ENCODE peak calls at places on chromosome 5, in seven cellular contexts. One of them, this sample, is unnamed.

GRCh38 chr5:39980056-39980455 is 555.3 kb upstream of the DAB2 start:
- DNase-seq in A549: no peak
- DNase-seq in fibroblast of mammary gland: peak; percentile 61
- DNase-seq in upper lobe of right lung: no peak
- DNase-seq in WERI-Rb-1: no peak
- DNase-seq in tibial artery: no peak
- DNase-seq in pancreas: no peak
- DNase-seq in this sample: no peak

GRCh38 chr5:6544561-6544935 is 88.3 kb downstream of the NSUN2 start:
- DNase-seq in A549: no peak
- DNase-seq in fibroblast of mammary gland: no peak
- DNase-seq in upper lobe of right lung: no peak
- DNase-seq in WERI-Rb-1: no peak
- DNase-seq in tibial artery: no peak
- DNase-seq in pancreas: no peak
- DNase-seq in this sample: peak; percentile 67

GRCh38 chr5:131242728-131243255 is 21.1 kb upstream of the CDC42SE2 start:
- DNase-seq in A549: no peak
- DNase-seq in fibroblast of mammary gland: peak; percentile 97
- DNase-seq in upper lobe of right lung: no peak
- DNase-seq in WERI-Rb-1: no peak
- DNase-seq in tibial artery: no peak
- DNase-seq in pancreas: no peak
- DNase-seq in this sample: no peak

GRCh38 chr5:113390224-113390623 is 44.6 kb downstream of the TSSK1B start:
- DNase-seq in A549: no peak
- DNase-seq in fibroblast of mammary gland: no peak
- DNase-seq in upper lobe of right lung: no peak
- DNase-seq in WERI-Rb-1: no peak
- DNase-seq in tibial artery: no peak
- DNase-seq in pancreas: no peak
- DNase-seq in this sample: no peak

GRCh38 chr5:79025054-79025465 is 40.0 kb upstream of the ARSB start:
- DNase-seq in A549: peak; percentile 41
- DNase-seq in fibroblast of mammary gland: peak; percentile 65
- DNase-seq in upper lobe of right lung: peak; percentile 72
- DNase-seq in WERI-Rb-1: peak; percentile 65
- DNase-seq in tibial artery: peak; percentile 27
- DNase-seq in pancreas: peak; percentile 68
- DNase-seq in this sample: peak; percentile 86

GRCh38 chr5:35087971-35088370 is 40.2 kb upstream of the AGXT2 start:
- DNase-seq in A549: no peak
- DNase-seq in fibroblast of mammary gland: peak; percentile 50
- DNase-seq in upper lobe of right lung: no peak
- DNase-seq in WERI-Rb-1: no peak
- DNase-seq in tibial artery: no peak
- DNase-seq in pancreas: no peak
- DNase-seq in this sample: no peak

GRCh38 chr5:95261369-95262175 is 23.3 kb downstream of the MCTP1 start:
- DNase-seq in A549: no peak
- DNase-seq in fibroblast of mammary gland: peak; percentile 59
- DNase-seq in upper lobe of right lung: no peak
- DNase-seq in WERI-Rb-1: peak; percentile 31
- DNase-seq in tibial artery: no peak
- DNase-seq in pancreas: no peak
- DNase-seq in this sample: no peak

GRCh38 chr5:95081500-95082355 is 203.2 kb downstream of the MCTP1 start:
- DNase-seq in A549: peak; percentile 55
- DNase-seq in fibroblast of mammary gland: peak; percentile 88
- DNase-seq in upper lobe of right lung: peak; percentile 77
- DNase-seq in WERI-Rb-1: no peak
- DNase-seq in tibial artery: peak; percentile 49
- DNase-seq in pancreas: no peak
- DNase-seq in this sample: no peak

GRCh38 chr5:64331597-64332277 is 166.1 kb downstream of the RNF180 start:
- DNase-seq in A549: no peak
- DNase-seq in fibroblast of mammary gland: no peak
- DNase-seq in upper lobe of right lung: peak; percentile 79
- DNase-seq in WERI-Rb-1: no peak
- DNase-seq in tibial artery: peak; percentile 24
- DNase-seq in pancreas: peak; percentile 43
- DNase-seq in this sample: no peak

GRCh38 chr5:150598046-150598445 is 42.4 kb upstream of the SYNPO start:
- DNase-seq in A549: no peak
- DNase-seq in fibroblast of mammary gland: no peak
- DNase-seq in upper lobe of right lung: peak; percentile 49
- DNase-seq in WERI-Rb-1: no peak
- DNase-seq in tibial artery: no peak
- DNase-seq in pancreas: no peak
- DNase-seq in this sample: no peak

GRCh38 chr5:133618141-133618540 is 5.8 kb upstream of the FSTL4 start:
- DNase-seq in A549: no peak
- DNase-seq in fibroblast of mammary gland: no peak
- DNase-seq in upper lobe of right lung: no peak
- DNase-seq in WERI-Rb-1: no peak
- DNase-seq in tibial artery: no peak
- DNase-seq in pancreas: no peak
- DNase-seq in this sample: no peak

GRCh38 chr5:65481171-65481575 is 547 bp downstream of the ADAMTS6 start:
- DNase-seq in A549: no peak
- DNase-seq in fibroblast of mammary gland: peak; percentile 25
- DNase-seq in upper lobe of right lung: no peak
- DNase-seq in WERI-Rb-1: no peak
- DNase-seq in tibial artery: no peak
- DNase-seq in pancreas: no peak
- DNase-seq in this sample: no peak

GRCh38 chr5:110612778-110613396 is 113.6 kb downstream of the TMEM232 start:
- DNase-seq in A549: no peak
- DNase-seq in fibroblast of mammary gland: no peak
- DNase-seq in upper lobe of right lung: no peak
- DNase-seq in WERI-Rb-1: no peak
- DNase-seq in tibial artery: no peak
- DNase-seq in pancreas: no peak
- DNase-seq in this sample: no peak

GRCh38 chr5:59496524-59497134 is 396.9 kb downstream of the PDE4D start:
- DNase-seq in A549: no peak
- DNase-seq in fibroblast of mammary gland: peak; percentile 39
- DNase-seq in upper lobe of right lung: no peak
- DNase-seq in WERI-Rb-1: peak; percentile 26
- DNase-seq in tibial artery: no peak
- DNase-seq in pancreas: peak; percentile 21
- DNase-seq in this sample: no peak

GRCh38 chr5:125492977-125493376 is 746.5 kb upstream of the ZNF608 start:
- DNase-seq in A549: no peak
- DNase-seq in fibroblast of mammary gland: no peak
- DNase-seq in upper lobe of right lung: no peak
- DNase-seq in WERI-Rb-1: no peak
- DNase-seq in tibial artery: no peak
- DNase-seq in pancreas: no peak
- DNase-seq in this sample: no peak

GRCh38 chr5:168446987-168447386 is 39.3 kb upstream of the RARS1 start:
- DNase-seq in A549: no peak
- DNase-seq in fibroblast of mammary gland: no peak
- DNase-seq in upper lobe of right lung: no peak
- DNase-seq in WERI-Rb-1: no peak
- DNase-seq in tibial artery: no peak
- DNase-seq in pancreas: no peak
- DNase-seq in this sample: no peak

GRCh38 chr5:93622240-93622885 is 39.3 kb downstream of the NR2F1 start:
- DNase-seq in A549: no peak
- DNase-seq in fibroblast of mammary gland: peak; percentile 79
- DNase-seq in upper lobe of right lung: no peak
- DNase-seq in WERI-Rb-1: no peak
- DNase-seq in tibial artery: no peak
- DNase-seq in pancreas: no peak
- DNase-seq in this sample: no peak

GRCh38 chr5:14779975-14780374 is 91.6 kb downstream of the ANKH start:
- DNase-seq in A549: no peak
- DNase-seq in fibroblast of mammary gland: no peak
- DNase-seq in upper lobe of right lung: no peak
- DNase-seq in WERI-Rb-1: no peak
- DNase-seq in tibial artery: no peak
- DNase-seq in pancreas: no peak
- DNase-seq in this sample: no peak

GRCh38 chr5:14776640-14777039 is 94.9 kb downstream of the ANKH start:
- DNase-seq in A549: no peak
- DNase-seq in fibroblast of mammary gland: peak; percentile 7
- DNase-seq in upper lobe of right lung: no peak
- DNase-seq in WERI-Rb-1: no peak
- DNase-seq in tibial artery: no peak
- DNase-seq in pancreas: no peak
- DNase-seq in this sample: no peak

GRCh38 chr5:14777932-14778788 is 93.4 kb downstream of the ANKH start:
- DNase-seq in A549: no peak
- DNase-seq in fibroblast of mammary gland: no peak
- DNase-seq in upper lobe of right lung: no peak
- DNase-seq in WERI-Rb-1: no peak
- DNase-seq in tibial artery: no peak
- DNase-seq in pancreas: peak; percentile 29
- DNase-seq in this sample: no peak

GRCh38 chr5:14777187-14777586 is 94.4 kb downstream of the ANKH start:
- DNase-seq in A549: no peak
- DNase-seq in fibroblast of mammary gland: no peak
- DNase-seq in upper lobe of right lung: no peak
- DNase-seq in WERI-Rb-1: no peak
- DNase-seq in tibial artery: no peak
- DNase-seq in pancreas: no peak
- DNase-seq in this sample: no peak

GRCh38 chr5:14778789-14779070 is 92.8 kb downstream of the ANKH start:
- DNase-seq in A549: no peak
- DNase-seq in fibroblast of mammary gland: no peak
- DNase-seq in upper lobe of right lung: no peak
- DNase-seq in WERI-Rb-1: no peak
- DNase-seq in tibial artery: no peak
- DNase-seq in pancreas: no peak
- DNase-seq in this sample: no peak
- TF ChIP-seq CTCF in A549: no peak
- TF ChIP-seq CTCF in fibroblast of mammary gland: no peak
- TF ChIP-seq CTCF in upper lobe of right lung: no peak
- TF ChIP-seq CTCF in WERI-Rb-1: peak; percentile 46
- TF ChIP-seq CTCF in tibial artery: no peak
- TF ChIP-seq CTCF in pancreas: no peak
- TF ChIP-seq CTCF in this sample: no peak

GRCh38 chr5:32004404-32004803 is 169.7 kb downstream of the GOLPH3 start:
- DNase-seq in A549: no peak
- DNase-seq in fibroblast of mammary gland: no peak
- DNase-seq in upper lobe of right lung: no peak
- DNase-seq in WERI-Rb-1: no peak
- DNase-seq in tibial artery: no peak
- DNase-seq in pancreas: no peak
- DNase-seq in this sample: no peak

GRCh38 chr5:32013658-32014057 is 160.5 kb downstream of the GOLPH3 start:
- DNase-seq in A549: no peak
- DNase-seq in fibroblast of mammary gland: no peak
- DNase-seq in upper lobe of right lung: no peak
- DNase-seq in WERI-Rb-1: peak; percentile 90
- DNase-seq in tibial artery: no peak
- DNase-seq in pancreas: no peak
- DNase-seq in this sample: no peak

GRCh38 chr5:32002755-32003154 is 171.4 kb downstream of the GOLPH3 start:
- DNase-seq in A549: no peak
- DNase-seq in fibroblast of mammary gland: no peak
- DNase-seq in upper lobe of right lung: no peak
- DNase-seq in WERI-Rb-1: no peak
- DNase-seq in tibial artery: no peak
- DNase-seq in pancreas: no peak
- DNase-seq in this sample: no peak

GRCh38 chr5:32014345-32014744 is 159.8 kb downstream of the GOLPH3 start:
- DNase-seq in A549: no peak
- DNase-seq in fibroblast of mammary gland: no peak
- DNase-seq in upper lobe of right lung: no peak
- DNase-seq in WERI-Rb-1: no peak
- DNase-seq in tibial artery: no peak
- DNase-seq in pancreas: no peak
- DNase-seq in this sample: no peak

DNA sequence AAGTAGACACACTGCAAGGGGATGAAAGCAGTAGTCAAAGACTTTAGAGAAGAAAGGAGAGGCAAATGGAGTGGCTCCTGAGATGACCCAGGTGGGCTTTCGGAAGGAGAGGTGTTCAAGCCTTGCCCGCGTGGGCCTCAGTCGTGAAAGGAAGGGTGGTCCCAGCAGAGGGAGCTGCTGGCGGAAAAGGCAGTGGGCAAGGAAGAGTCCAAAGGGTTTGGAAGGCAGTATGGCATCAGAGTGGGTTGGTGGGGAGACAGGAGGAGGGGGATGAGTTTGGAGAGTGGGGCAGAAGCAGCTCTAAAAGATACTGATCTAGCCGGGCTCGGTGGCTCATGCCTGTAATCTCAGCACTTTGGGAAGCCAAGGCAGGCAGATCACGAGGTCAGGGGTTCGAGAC is 165.4 kb downstream of the GOLPH3 start:
- DNase-seq in A549: no peak
- DNase-seq in fibroblast of mammary gland: no peak
- DNase-seq in upper lobe of right lung: no peak
- DNase-seq in WERI-Rb-1: no peak
- DNase-seq in tibial artery: no peak
- DNase-seq in pancreas: no peak
- DNase-seq in this sample: no peak
- TF ChIP-seq CTCF in A549: no peak
- TF ChIP-seq CTCF in fibroblast of mammary gland: no peak
- TF ChIP-seq CTCF in upper lobe of right lung: no peak
- TF ChIP-seq CTCF in WERI-Rb-1: no peak
- TF ChIP-seq CTCF in tibial artery: no peak
- TF ChIP-seq CTCF in pancreas: no peak
- TF ChIP-seq CTCF in this sample: no peak

DNA sequence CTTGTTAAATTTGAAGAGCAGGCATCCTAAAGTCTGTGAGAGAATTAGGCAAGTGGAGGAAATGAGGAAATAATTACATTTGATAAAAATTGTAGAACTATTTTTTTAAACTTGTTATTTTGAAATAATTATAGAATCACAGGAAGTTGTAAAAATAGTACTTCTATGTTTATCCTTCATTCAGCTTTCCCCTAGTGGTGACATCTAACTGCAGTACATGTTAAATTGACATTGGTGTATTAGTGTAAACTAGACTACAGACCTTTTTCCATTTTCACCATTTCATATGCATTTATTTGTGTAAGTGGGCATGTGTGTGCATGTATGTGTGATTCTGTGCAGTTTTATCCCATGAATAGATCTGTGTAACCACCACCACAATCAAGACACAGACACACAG is 51.6 kb downstream of the F2RL2 start:
- DNase-seq in A549: no peak
- DNase-seq in fibroblast of mammary gland: no peak
- DNase-seq in upper lobe of right lung: no peak
- DNase-seq in WERI-Rb-1: no peak
- DNase-seq in tibial artery: no peak
- DNase-seq in pancreas: no peak
- DNase-seq in this sample: no peak
- TF ChIP-seq CTCF in A549: no peak
- TF ChIP-seq CTCF in fibroblast of mammary gland: peak; percentile 8
- TF ChIP-seq CTCF in upper lobe of right lung: no peak
- TF ChIP-seq CTCF in WERI-Rb-1: no peak
- TF ChIP-seq CTCF in tibial artery: no peak
- TF ChIP-seq CTCF in pancreas: no peak
- TF ChIP-seq CTCF in this sample: peak; percentile 29

DNA sequence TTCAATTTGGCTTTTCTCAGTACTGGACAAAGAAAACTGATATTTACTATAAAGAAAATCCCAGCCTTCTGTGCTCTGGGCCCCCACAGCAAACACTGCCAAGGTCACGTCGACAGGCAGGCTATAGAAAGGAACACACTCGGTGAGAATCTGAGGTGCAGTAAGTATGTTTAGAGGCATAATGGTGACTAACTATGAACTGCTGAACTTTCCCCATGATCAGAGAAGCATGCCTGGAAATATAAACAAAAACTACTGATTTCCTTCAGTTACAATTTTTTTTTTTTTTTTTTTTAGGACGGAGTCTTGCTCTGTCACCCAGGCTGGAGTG is 26.0 kb downstream of the ERAP1 start:
- DNase-seq in A549: no peak
- DNase-seq in fibroblast of mammary gland: no peak
- DNase-seq in upper lobe of right lung: no peak
- DNase-seq in WERI-Rb-1: no peak
- DNase-seq in tibial artery: no peak
- DNase-seq in pancreas: no peak
- DNase-seq in this sample: no peak
- TF ChIP-seq CTCF in A549: no peak
- TF ChIP-seq CTCF in fibroblast of mammary gland: no peak
- TF ChIP-seq CTCF in upper lobe of right lung: no peak
- TF ChIP-seq CTCF in WERI-Rb-1: no peak
- TF ChIP-seq CTCF in tibial artery: no peak
- TF ChIP-seq CTCF in pancreas: no peak
- TF ChIP-seq CTCF in this sample: no peak

This sample was measured in osteocyte.